ENCODE peak calls at places on chromosome 18, in four cellular contexts. N is brain microvascular endothelial cell, H is upper lobe of left lung, K is transverse colon. U is an unnamed sample.

GRCh38 chr18:63314062-63314790 is 5.3 kb downstream of the BCL2 start:
- DNase-seq in H (no peak), K (no peak), N (no peak), U (no peak)

GRCh38 chr18:55500316-55501086 is 87.5 kb downstream of the TCF4 start:
- DNase-seq in H (no peak), K (no peak), N (no peak), U (no peak)

GRCh38 chr18:73461780-73462059 is 593.9 kb upstream of the NETO1 start:
- DNase-seq in N (peak; percentile 15), H (no peak), K (no peak), U (no peak)

GRCh38 chr18:50602466-50602865 is 42.6 kb downstream of the MAPK4 start:
- DNase-seq in N (no peak), H (no peak), K (no peak), U (no peak)

GRCh38 chr18:62663731-62664336 is 51.5 kb upstream of the PHLPP1 start:
- DNase-seq in H (no peak), K (no peak), N (peak; percentile 75), U (no peak)

GRCh38 chr18:77566604-77567003 is 317.0 kb downstream of the GALR1 start:
- DNase-seq in K (no peak), N (no peak), H (no peak), U (no peak)

GRCh38 chr18:61388010-61388409 is 54.8 kb downstream of the CDH20 start:
- DNase-seq in H (no peak), N (peak; percentile 9), K (peak; percentile 32), U (no peak)

GRCh38 chr18:26103579-26103978 is 13.2 kb upstream of the SS18 start:
- DNase-seq in H (peak; percentile 64), N (no peak), K (peak; percentile 13), U (no peak)

GRCh38 chr18:54671291-54671881 is 80.3 kb downstream of the DYNAP start:
- DNase-seq in N (peak; percentile 36), K (no peak), H (no peak), U (no peak)

GRCh38 chr18:59085126-59085794 is 54.4 kb upstream of the SEC11C start:
- DNase-seq in N (no peak), H (no peak), K (no peak), U (no peak)

GRCh38 chr18:37544196-37544595 is 21.4 kb downstream of the CELF4 start:
- DNase-seq in N (no peak), H (no peak), K (no peak), U (no peak)

GRCh38 chr18:6327895-6328623 is 86.7 kb downstream of the L3MBTL4 start:
- DNase-seq in K (no peak), N (no peak), H (no peak), U (no peak)

GRCh38 chr18:3261393-3262233 is at the start of gene MYL12B:
- DNase-seq in N (no peak), H (peak; percentile 83), K (peak; percentile 89), U (no peak)
- TF ChIP-seq CTCF in N (peak; percentile 11), H (no peak), K (peak; percentile 28), U (no peak)

DNA sequence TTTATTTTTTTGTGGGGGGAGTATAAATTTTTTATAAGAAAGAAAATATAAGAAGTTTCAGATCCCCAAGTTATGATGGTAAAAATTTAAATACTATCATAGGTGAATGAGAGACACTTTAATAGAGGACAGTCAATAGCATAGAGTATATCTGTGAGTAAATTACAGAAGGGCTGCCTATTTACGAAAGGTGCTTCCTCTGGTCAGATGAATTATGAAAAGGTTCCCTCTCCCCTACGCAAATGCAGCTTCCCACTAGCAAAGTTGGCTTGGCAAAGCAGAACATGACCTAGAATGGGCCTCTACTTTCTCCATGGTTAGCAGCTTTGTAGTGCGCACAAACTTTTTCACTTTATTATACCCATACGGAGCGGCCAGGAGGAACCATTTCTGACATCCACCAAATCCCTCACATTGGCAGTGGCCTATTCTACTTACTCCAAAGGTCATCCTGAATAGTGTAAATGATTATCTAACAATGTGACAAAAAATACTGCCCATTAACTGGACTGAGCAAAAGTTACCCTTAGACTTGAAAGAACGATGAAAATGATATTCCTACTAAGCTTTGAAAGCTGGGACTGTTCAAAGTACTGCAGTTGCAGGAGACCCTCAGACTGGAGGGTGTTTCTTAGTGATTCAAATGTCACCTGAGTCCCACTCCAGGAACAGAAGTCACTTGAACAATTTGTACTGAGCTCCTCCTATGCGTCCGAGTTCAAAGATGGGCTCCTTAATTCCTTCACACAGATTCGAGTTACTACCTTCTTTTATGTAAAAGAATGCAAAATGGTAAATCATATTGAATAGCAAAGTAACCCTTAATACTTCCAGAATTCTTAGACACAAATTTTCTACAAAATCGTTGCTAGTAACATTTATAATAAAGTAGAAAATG is 148.5 kb downstream of the NOL4 start:
- DNase-seq in H (no peak), N (no peak), K (no peak), U (no peak)
- H3K4me3 ChIP-seq in H (no peak overlapping the region), N (no peak overlapping the region), K (no peak overlapping the region), U (no peak overlapping the region)

GRCh38 chr18:12326711-12327460 is 18.8 kb downstream of the TUBB6 start:
- DNase-seq in H (no peak), N (no peak), K (no peak), U (no peak)

GRCh38 chr18:12327510-12328178 is 19.6 kb downstream of the TUBB6 start:
- DNase-seq in K (peak; percentile 81), H (peak; percentile 76), N (peak; percentile 84), U (no peak)

GRCh38 chr18:12329125-12329698 is 21.2 kb downstream of the TUBB6 start:
- DNase-seq in K (no peak), H (no peak), N (no peak), U (no peak)

GRCh38 chr18:12325726-12326245 is 17.7 kb downstream of the TUBB6 start:
- DNase-seq in N (no peak), H (no peak), K (no peak), U (no peak)

GRCh38 chr18:12328179-12328823 is 20.3 kb downstream of the TUBB6 start:
- DNase-seq in H (no peak), K (no peak), N (no peak), U (no peak)
- TF ChIP-seq CTCF in H (no peak), K (no peak), N (no peak), U (no peak)

DNA sequence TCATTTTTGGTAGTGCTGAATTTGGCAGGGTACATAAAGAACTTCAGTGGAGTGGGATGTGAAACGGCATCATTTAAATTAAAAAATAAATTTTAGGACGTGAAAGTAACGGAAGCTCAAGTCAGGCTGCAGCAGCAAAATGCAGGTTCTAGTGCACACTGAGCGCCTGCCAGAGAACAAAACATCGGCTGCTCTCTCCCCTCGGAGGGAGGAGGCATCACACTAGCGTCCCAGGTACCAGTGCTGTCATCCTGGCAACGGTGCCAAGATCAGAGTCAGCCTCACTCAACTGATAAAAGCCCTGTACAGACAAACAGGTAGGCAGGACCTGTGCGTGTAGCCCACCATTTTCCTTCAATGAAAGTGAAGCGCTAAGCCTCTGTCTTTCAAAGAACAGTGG is 261.5 kb downstream of the PTGR3 start:
- DNase-seq in H (no peak), K (no peak), N (no peak), U (no peak)
- H3K4me3 ChIP-seq in H (no peak overlapping the region), K (no peak overlapping the region), N (no peak overlapping the region), U (no peak overlapping the region)

GRCh38 chr18:68676913-68677312 is 38.0 kb downstream of the TMX3 start:
- DNase-seq in N (peak; percentile 23), H (no peak), K (no peak), U (no peak)
- TF ChIP-seq CTCF in N (peak; percentile 39), H (no peak), K (no peak), U (no peak)

DNA sequence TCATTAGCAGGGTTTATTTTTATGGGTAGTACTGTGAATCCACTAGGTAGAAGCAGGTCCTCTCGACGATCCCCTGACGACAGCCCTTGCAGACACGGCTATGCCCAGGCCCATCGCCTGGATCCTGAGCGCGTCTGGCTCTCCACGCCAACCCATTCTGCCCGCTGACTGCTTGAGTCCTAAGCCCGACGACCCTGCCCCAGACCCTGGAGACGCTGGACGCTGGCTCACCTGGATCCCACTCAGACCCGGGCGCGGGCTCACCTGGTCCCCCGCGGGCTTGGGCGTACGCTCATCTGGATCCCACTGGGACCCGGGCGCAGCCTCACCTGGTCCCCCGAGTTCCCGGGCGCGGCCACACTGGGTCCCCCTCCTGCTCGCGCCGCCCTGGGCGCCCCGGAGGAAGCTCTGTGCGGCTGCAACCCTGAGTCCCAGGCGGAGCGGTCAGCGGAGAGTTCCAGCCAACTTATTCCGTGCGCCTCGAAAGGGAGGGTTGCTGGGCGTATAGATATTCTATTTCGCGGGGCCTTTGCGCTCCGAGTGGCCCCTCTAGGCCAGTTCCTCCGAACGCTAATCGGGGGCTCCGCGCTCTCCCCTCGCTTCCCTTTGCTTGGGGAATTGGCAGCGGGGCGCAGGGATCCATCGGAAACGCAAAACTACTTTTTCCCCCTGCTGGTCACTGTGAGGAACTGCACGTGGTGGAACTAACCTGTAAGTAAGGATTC is 22.4 kb upstream of the RMP24 start:
- DNase-seq in K (peak; percentile 42), H (peak; percentile 50), N (peak; percentile 48), U (no peak)
- H3K4me3 ChIP-seq in K (peak overlapping the region; percentile 61), H (peak overlapping the region; percentile 51), N (peak overlapping the region; percentile 64), U (peak overlapping the region; percentile 66)

GRCh38 chr18:8052237-8052701 is 485.2 kb downstream of the PTPRM start:
- DNase-seq in K (no peak), N (peak; percentile 42), H (no peak), U (no peak)
- TF ChIP-seq CTCF in K (no peak), N (no peak), H (no peak), U (peak; percentile 21)

GRCh38 chr18:3250237-3251107 is 2.9 kb downstream of the MYL12A start:
- DNase-seq in N (no peak), H (no peak), K (no peak), U (no peak)

GRCh38 chr18:3254725-3255124 is 7.1 kb downstream of the MYL12A start:
- DNase-seq in N (no peak), H (no peak), K (no peak), U (no peak)

GRCh38 chr18:3251249-3251962 is 3.8 kb downstream of the MYL12A start:
- DNase-seq in N (no peak), H (no peak), K (no peak), U (no peak)

GRCh38 chr18:3252843-3253242 is 5.2 kb downstream of the MYL12A start:
- DNase-seq in K (no peak), N (no peak), H (no peak), U (no peak)

DNA sequence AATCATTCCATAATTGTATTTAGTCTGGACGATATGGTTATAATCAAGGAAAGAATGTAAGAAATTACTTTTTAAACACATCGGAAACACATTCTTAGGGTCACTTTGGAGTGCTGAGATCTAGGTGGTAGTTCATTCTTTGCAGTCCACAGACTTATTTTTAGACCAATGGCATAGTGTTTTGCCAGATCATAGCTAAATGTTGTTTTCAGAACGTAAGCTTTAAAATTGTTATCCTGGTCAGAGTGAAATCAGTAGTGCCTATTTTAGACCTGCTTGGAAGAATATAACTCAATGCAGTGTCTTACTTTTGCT is 4.3 kb downstream of the MYL12A start:
- DNase-seq in H (no peak), N (no peak), K (no peak), U (no peak)
- H3K4me3 ChIP-seq in H (peak overlapping the region; percentile 3), N (no peak overlapping the region), K (no peak overlapping the region), U (no peak overlapping the region)

DNA sequence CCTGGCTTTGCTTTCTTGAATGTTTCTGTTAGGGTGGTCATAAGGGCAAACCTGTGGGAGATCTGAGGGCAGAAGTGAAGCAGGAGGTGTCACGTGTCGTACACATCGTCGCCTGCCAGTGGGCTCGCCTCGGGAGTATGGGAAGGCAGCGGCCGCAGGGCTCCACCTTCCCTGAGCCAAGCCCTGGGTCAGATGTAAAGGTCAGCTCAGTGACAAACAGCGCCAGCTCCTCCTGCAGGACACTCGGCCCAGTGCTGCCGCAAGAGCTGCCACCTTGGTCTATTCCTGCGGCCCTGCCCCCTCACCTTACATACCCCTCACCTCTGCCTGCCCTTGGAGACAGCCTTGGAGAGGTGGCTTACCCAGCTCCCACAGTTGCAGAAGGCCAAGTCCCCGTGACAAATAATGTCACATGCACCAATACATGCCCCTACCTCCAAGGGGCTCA is 64.2 kb downstream of the PSMG2 start:
- DNase-seq in K (no peak), H (no peak), N (no peak), U (no peak)
- TF ChIP-seq CTCF in K (no peak), H (no peak), N (peak; percentile 28), U (no peak)

GRCh38 chr18:42183746-42184145 is 228.7 kb downstream of the PIK3C3 start:
- DNase-seq in K (no peak), N (peak; percentile 62), H (no peak), U (no peak)
- H3K4me3 ChIP-seq in K (no peak overlapping the region), N (no peak overlapping the region), H (no peak overlapping the region), U (no peak overlapping the region)